ENCODE peak calls at places on chromosomes 7 and 10, in four cellular contexts. One of them, this sample, is unnamed.

GRCh38 chr7:119472398-119473038 is 800.5 kb upstream of the KCND2 start:
- DNase-seq in GM12878: no peak
- DNase-seq in SK-N-SH: no peak
- DNase-seq in HCT116: no peak
- DNase-seq in this sample: peak

GRCh38 chr10:60385399-60385738 is 4.3 kb downstream of the ANK3 start:
- DNase-seq in HCT116: no peak
- DNase-seq in GM12878: no peak
- DNase-seq in SK-N-SH: no peak
- DNase-seq in this sample: no peak

GRCh38 chr10:111578076-111578475 is 501.2 kb downstream of the ADRA2A start:
- DNase-seq in GM12878: no peak
- DNase-seq in HCT116: no peak
- DNase-seq in SK-N-SH: no peak
- DNase-seq in this sample: no peak

GRCh38 chr7:13880789-13881188 is 108.7 kb downstream of the ETV1 start:
- DNase-seq in HCT116: peak
- DNase-seq in SK-N-SH: no peak
- DNase-seq in GM12878: no peak
- DNase-seq in this sample: no peak

GRCh38 chr7:45682358-45682735 is 108.2 kb downstream of the ADCY1 start:
- DNase-seq in SK-N-SH: no peak
- DNase-seq in HCT116: no peak
- DNase-seq in GM12878: no peak
- DNase-seq in this sample: no peak

GRCh38 chr7:45583296-45583695 is 9.1 kb downstream of the ADCY1 start:
- DNase-seq in SK-N-SH: no peak
- DNase-seq in GM12878: no peak
- DNase-seq in HCT116: no peak
- DNase-seq in this sample: no peak

GRCh38 chr7:88217675-88218427 is 2.0 kb downstream of the SRI start:
- DNase-seq in SK-N-SH: no peak
- DNase-seq in GM12878: peak
- DNase-seq in HCT116: no peak
- DNase-seq in this sample: no peak

GRCh38 chr7:70807650-70808049 is 324.3 kb upstream of the GALNT17 start:
- DNase-seq in HCT116: no peak
- DNase-seq in SK-N-SH: no peak
- DNase-seq in GM12878: no peak
- DNase-seq in this sample: peak

GRCh38 chr10:50431791-50432190 is 180.5 kb upstream of the ASAH2 start:
- DNase-seq in GM12878: peak
- DNase-seq in HCT116: no peak
- DNase-seq in SK-N-SH: no peak
- DNase-seq in this sample: no peak

GRCh38 chr10:24238527-24239247 is 29.7 kb downstream of the KIAA1217 start:
- DNase-seq in SK-N-SH: no peak
- DNase-seq in GM12878: no peak
- DNase-seq in HCT116: no peak
- DNase-seq in this sample: no peak

GRCh38 chr7:117114272-117114671 is 161.0 kb downstream of the ST7 start:
- DNase-seq in GM12878: no peak
- DNase-seq in HCT116: no peak
- DNase-seq in SK-N-SH: no peak
- DNase-seq in this sample: no peak

GRCh38 chr10:27359792-27360320 is 119.3 kb upstream of the ACBD5 start:
- DNase-seq in HCT116: no peak
- DNase-seq in SK-N-SH: no peak
- DNase-seq in GM12878: no peak
- DNase-seq in this sample: no peak

GRCh38 chr7:148435715-148436114 is 154.9 kb upstream of the C7orf33 start:
- DNase-seq in SK-N-SH: no peak
- DNase-seq in GM12878: no peak
- DNase-seq in HCT116: no peak
- DNase-seq in this sample: no peak

GRCh38 chr7:95141755-95142154 is 182.6 kb downstream of the PON1 start:
- DNase-seq in HCT116: no peak
- DNase-seq in GM12878: no peak
- DNase-seq in SK-N-SH: no peak
- DNase-seq in this sample: no peak

GRCh38 chr10:31642296-31642695 is 286.3 kb downstream of the ARHGAP12 start:
- DNase-seq in GM12878: no peak
- DNase-seq in SK-N-SH: no peak
- DNase-seq in HCT116: no peak
- DNase-seq in this sample: no peak

GRCh38 chr7:130894146-130895005 is 160.4 kb upstream of the KLF14 start:
- DNase-seq in SK-N-SH: no peak
- DNase-seq in GM12878: no peak
- DNase-seq in HCT116: peak
- DNase-seq in this sample: no peak

GRCh38 chr7:22814261-22815208 is 8.1 kb downstream of the TOMM7 start:
- DNase-seq in SK-N-SH: no peak
- DNase-seq in HCT116: no peak
- DNase-seq in GM12878: no peak
- DNase-seq in this sample: no peak

GRCh38 chr10:103772096-103772845 is 83.1 kb downstream of the SH3PXD2A start:
- DNase-seq in GM12878: no peak
- DNase-seq in SK-N-SH: peak
- DNase-seq in HCT116: peak
- DNase-seq in this sample: no peak

GRCh38 chr10:68348265-68348741 is 15.6 kb upstream of the PBLD start:
- DNase-seq in HCT116: peak
- DNase-seq in GM12878: no peak
- DNase-seq in SK-N-SH: peak
- DNase-seq in this sample: peak

GRCh38 chr7:36119005-36119711 is 33.9 kb upstream of the EEPD1 start:
- DNase-seq in SK-N-SH: no peak
- DNase-seq in GM12878: no peak
- DNase-seq in HCT116: no peak
- DNase-seq in this sample: no peak

GRCh38 chr10:123157210-123157609 is 3.0 kb downstream of the BUB3 start:
- DNase-seq in GM12878: no peak
- DNase-seq in SK-N-SH: no peak
- DNase-seq in HCT116: no peak
- DNase-seq in this sample: no peak

GRCh38 chr10:22599048-22599561 is 115.3 kb downstream of the PIP4K2A start:
- DNase-seq in SK-N-SH: no peak
- DNase-seq in GM12878: peak
- DNase-seq in HCT116: no peak
- DNase-seq in this sample: no peak

GRCh38 chr10:116056445-116057293 is 216.3 kb downstream of the GFRA1 start:
- DNase-seq in SK-N-SH: no peak
- DNase-seq in GM12878: no peak
- DNase-seq in HCT116: no peak
- DNase-seq in this sample: no peak

GRCh38 chr10:100053686-100054460 is 27.8 kb downstream of the CPN1 start:
- DNase-seq in GM12878: no peak
- DNase-seq in SK-N-SH: no peak
- DNase-seq in HCT116: no peak
- DNase-seq in this sample: no peak

GRCh38 chr10:122224159-122224558 is 46.9 kb upstream of the BTBD16 start:
- DNase-seq in HCT116: no peak
- DNase-seq in GM12878: no peak
- DNase-seq in SK-N-SH: no peak
- DNase-seq in this sample: no peak

GRCh38 chr7:99994819-99995218 is 19.0 kb upstream of the AZGP1 start:
- DNase-seq in SK-N-SH: no peak
- DNase-seq in HCT116: no peak
- DNase-seq in GM12878: no peak
- DNase-seq in this sample: no peak

GRCh38 chr7:44466300-44467216 is 23.9 kb downstream of the NUDCD3 start:
- DNase-seq in HCT116: no peak
- DNase-seq in SK-N-SH: no peak
- DNase-seq in GM12878: no peak
- DNase-seq in this sample: no peak

GRCh38 chr10:99828464-99828863 is 46.0 kb downstream of the ABCC2 start:
- DNase-seq in SK-N-SH: no peak
- DNase-seq in GM12878: peak
- DNase-seq in HCT116: no peak
- DNase-seq in this sample: no peak

GRCh38 chr10:35470535-35470934 is 134.2 kb downstream of the CCNY start:
- DNase-seq in GM12878: no peak
- DNase-seq in SK-N-SH: peak
- DNase-seq in HCT116: no peak
- DNase-seq in this sample: no peak

GRCh38 chr10:119250641-119251314 is 43.4 kb downstream of the GRK5 start:
- DNase-seq in HCT116: no peak
- DNase-seq in SK-N-SH: no peak
- DNase-seq in GM12878: no peak
- DNase-seq in this sample: no peak

GRCh38 chr10:117541909-117542705 is 439 bp upstream of the EMX2 start:
- DNase-seq in GM12878: no peak
- DNase-seq in HCT116: no peak
- DNase-seq in SK-N-SH: peak
- DNase-seq in this sample: no peak

GRCh38 chr7:150317748-150318444 is 5.3 kb upstream of the LRRC61 start:
- DNase-seq in HCT116: no peak
- DNase-seq in GM12878: no peak
- DNase-seq in SK-N-SH: no peak
- DNase-seq in this sample: no peak

GRCh38 chr7:151693140-151693539 is 173.4 kb upstream of the RHEB start:
- DNase-seq in HCT116: no peak
- DNase-seq in GM12878: no peak
- DNase-seq in SK-N-SH: no peak
- DNase-seq in this sample: no peak
- TF ChIP-seq JUND in HCT116: no peak
- TF ChIP-seq JUND in GM12878: no peak
- TF ChIP-seq JUND in SK-N-SH: no peak
- TF ChIP-seq JUND in this sample: no peak

DNA sequence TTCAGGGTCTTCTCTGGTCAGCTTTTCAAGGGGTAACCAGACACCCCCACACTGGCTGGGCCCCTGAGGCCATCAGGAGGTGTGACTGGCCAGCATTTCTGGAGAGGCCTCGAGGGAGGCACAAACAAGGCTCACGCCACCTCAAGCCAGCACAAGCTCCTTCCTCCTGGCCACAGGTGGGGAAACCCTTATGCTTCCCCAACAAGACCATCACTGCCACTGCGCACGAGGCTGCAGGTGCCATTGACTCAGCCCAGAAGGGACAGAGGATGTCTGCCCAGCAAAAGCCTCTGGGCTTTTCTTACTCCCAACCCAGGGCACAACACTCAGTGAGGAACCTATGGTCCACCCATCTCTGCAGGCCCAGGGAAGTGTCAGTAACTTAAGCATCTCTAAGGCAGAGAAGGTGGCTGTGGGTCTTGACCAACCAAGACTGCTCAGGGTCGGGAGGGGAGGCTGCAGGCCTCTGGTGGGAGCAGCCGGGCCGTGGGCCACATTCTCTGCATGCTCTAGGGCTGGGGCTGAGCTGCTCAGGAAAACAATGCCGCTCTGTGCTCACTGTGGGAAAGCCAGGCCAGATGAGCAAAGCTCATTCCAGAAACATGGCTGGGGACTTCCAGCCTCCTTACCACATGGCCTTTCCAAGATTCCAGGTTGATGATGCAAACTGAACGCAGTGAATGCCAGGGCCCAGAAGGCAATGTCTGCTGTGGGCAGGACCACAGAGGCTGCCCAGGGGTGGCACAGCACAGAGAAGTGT is 24.2 kb upstream of the RASSF4 start:
- DNase-seq in HCT116: no peak
- DNase-seq in GM12878: no peak
- DNase-seq in SK-N-SH: no peak
- DNase-seq in this sample: no peak
- TF ChIP-seq JUND in HCT116: no peak
- TF ChIP-seq JUND in GM12878: no peak
- TF ChIP-seq JUND in SK-N-SH: no peak
- TF ChIP-seq JUND in this sample: no peak

GRCh38 chr10:131902691-131903090 is 1.9 kb downstream of the PPP2R2D start:
- DNase-seq in GM12878: no peak
- DNase-seq in HCT116: no peak
- DNase-seq in SK-N-SH: no peak
- DNase-seq in this sample: no peak

GRCh38 chr10:131905603-131906268 is 4.9 kb downstream of the PPP2R2D start:
- DNase-seq in HCT116: no peak
- DNase-seq in SK-N-SH: no peak
- DNase-seq in GM12878: no peak
- DNase-seq in this sample: no peak

GRCh38 chr10:131907679-131908078 is 6.9 kb downstream of the PPP2R2D start:
- DNase-seq in SK-N-SH: no peak
- DNase-seq in GM12878: no peak
- DNase-seq in HCT116: no peak
- DNase-seq in this sample: no peak

GRCh38 chr10:131906269-131906639 is 5.4 kb downstream of the PPP2R2D start:
- DNase-seq in GM12878: no peak
- DNase-seq in HCT116: no peak
- DNase-seq in SK-N-SH: no peak
- DNase-seq in this sample: no peak

GRCh38 chr10:131905279-131905595 is 4.4 kb downstream of the PPP2R2D start:
- DNase-seq in SK-N-SH: no peak
- DNase-seq in HCT116: no peak
- DNase-seq in GM12878: no peak
- DNase-seq in this sample: no peak
- TF ChIP-seq JUND in SK-N-SH: no peak
- TF ChIP-seq JUND in HCT116: no peak
- TF ChIP-seq JUND in GM12878: no peak
- TF ChIP-seq JUND in this sample: no peak

GRCh38 chr7:26562841-26563240 is 271.2 kb downstream of the SNX10 start:
- DNase-seq in HCT116: no peak
- DNase-seq in SK-N-SH: no peak
- DNase-seq in GM12878: no peak
- DNase-seq in this sample: no peak

DNA sequence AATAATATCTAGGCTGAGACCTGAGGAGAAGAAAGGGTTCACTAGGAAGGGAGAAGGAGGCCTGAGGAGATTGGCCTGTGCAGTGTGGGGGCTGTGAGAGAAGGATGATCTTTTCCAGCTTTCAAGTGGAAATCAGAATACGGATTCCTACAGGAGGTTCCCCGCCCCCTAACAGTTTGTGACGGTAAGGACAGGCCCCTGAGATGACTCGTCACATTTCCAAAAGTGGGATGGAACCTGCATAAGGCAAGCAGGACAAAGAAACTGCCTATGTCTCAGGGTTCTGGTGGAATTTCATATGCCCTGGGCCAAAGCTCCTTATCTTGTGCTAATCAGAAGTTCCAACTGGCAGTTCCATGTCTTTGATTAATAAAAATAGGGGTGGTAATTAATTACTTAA is 275.6 kb downstream of the SNX10 start:
- DNase-seq in HCT116: no peak
- DNase-seq in SK-N-SH: no peak
- DNase-seq in GM12878: no peak
- DNase-seq in this sample: no peak
- TF ChIP-seq JUND in HCT116: no peak
- TF ChIP-seq JUND in SK-N-SH: no peak
- TF ChIP-seq JUND in GM12878: no peak
- TF ChIP-seq JUND in this sample: no peak

This sample was measured in T47D.